ENCODE peak calls at places on chromosomes 7 and 10, in seven cellular contexts. One of them, this sample, is unnamed.

GRCh38 chr7:39098506-39098905 is 120.8 kb downstream of the POU6F2 start:
- DNase-seq in IMR-90: no peak
- DNase-seq in mesendoderm: no peak
- DNase-seq in H9: no peak
- DNase-seq in trophoblast cell: peak; percentile 90
- DNase-seq in mesenchymal stem cell: no peak
- DNase-seq in H1: no peak
- DNase-seq in this sample: no peak

GRCh38 chr10:80739328-80739727 is 201.6 kb downstream of the SH2D4B start:
- DNase-seq in IMR-90: no peak
- DNase-seq in mesendoderm: no peak
- DNase-seq in H9: no peak
- DNase-seq in trophoblast cell: no peak
- DNase-seq in mesenchymal stem cell: no peak
- DNase-seq in H1: no peak
- DNase-seq in this sample: no peak

GRCh38 chr10:80372675-80373074 is 16.1 kb downstream of the DYDC2 start:
- DNase-seq in IMR-90: no peak
- DNase-seq in mesendoderm: no peak
- DNase-seq in H9: no peak
- DNase-seq in trophoblast cell: no peak
- DNase-seq in mesenchymal stem cell: no peak
- DNase-seq in H1: no peak
- DNase-seq in this sample: no peak

GRCh38 chr10:130935051-130935450 is 376.5 kb downstream of the TCERG1L start:
- DNase-seq in IMR-90: no peak
- DNase-seq in mesendoderm: peak; percentile 85
- DNase-seq in H9: no peak
- DNase-seq in trophoblast cell: peak; percentile 42
- DNase-seq in mesenchymal stem cell: no peak
- DNase-seq in H1: no peak
- DNase-seq in this sample: no peak

GRCh38 chr7:127347567-127348246 is 44.8 kb downstream of the ZNF800 start:
- DNase-seq in IMR-90: peak; percentile 61
- DNase-seq in mesendoderm: peak; percentile 77
- DNase-seq in H9: peak; percentile 77
- DNase-seq in trophoblast cell: peak; percentile 92
- DNase-seq in mesenchymal stem cell: peak; percentile 63
- DNase-seq in H1: peak; percentile 84
- DNase-seq in this sample: peak; percentile 60

GRCh38 chr10:5894873-5895272 is 4.8 kb downstream of the FBH1 start:
- DNase-seq in IMR-90: no peak
- DNase-seq in mesendoderm: no peak
- DNase-seq in H9: no peak
- DNase-seq in trophoblast cell: no peak
- DNase-seq in mesenchymal stem cell: no peak
- DNase-seq in H1: no peak
- DNase-seq in this sample: no peak

GRCh38 chr10:52383088-52383487 is 69.0 kb downstream of the DKK1 start:
- DNase-seq in IMR-90: no peak
- DNase-seq in mesendoderm: no peak
- DNase-seq in H9: no peak
- DNase-seq in trophoblast cell: no peak
- DNase-seq in mesenchymal stem cell: peak; percentile 23
- DNase-seq in H1: no peak
- DNase-seq in this sample: no peak

GRCh38 chr7:147570390-147570789 is 1020.2 kb upstream of the C7orf33 start:
- DNase-seq in IMR-90: no peak
- DNase-seq in mesendoderm: no peak
- DNase-seq in H9: no peak
- DNase-seq in trophoblast cell: peak; percentile 59
- DNase-seq in mesenchymal stem cell: no peak
- DNase-seq in H1: no peak
- DNase-seq in this sample: no peak

GRCh38 chr7:95989301-95989700 is 216.9 kb downstream of the DYNC1I1 start:
- DNase-seq in IMR-90: no peak
- DNase-seq in mesendoderm: peak; percentile 45
- DNase-seq in H9: no peak
- DNase-seq in trophoblast cell: peak; percentile 7
- DNase-seq in mesenchymal stem cell: no peak
- DNase-seq in H1: no peak
- DNase-seq in this sample: peak; percentile 5

GRCh38 chr10:80966326-80966986 is 428.8 kb downstream of the SH2D4B start:
- DNase-seq in IMR-90: no peak
- DNase-seq in mesendoderm: peak; percentile 48
- DNase-seq in H9: no peak
- DNase-seq in trophoblast cell: peak; percentile 18
- DNase-seq in mesenchymal stem cell: no peak
- DNase-seq in H1: no peak
- DNase-seq in this sample: no peak

GRCh38 chr10:85137253-85137652 is 808.9 kb downstream of the CCSER2 start:
- DNase-seq in IMR-90: no peak
- DNase-seq in mesendoderm: no peak
- DNase-seq in H9: no peak
- DNase-seq in trophoblast cell: no peak
- DNase-seq in mesenchymal stem cell: no peak
- DNase-seq in H1: no peak
- DNase-seq in this sample: no peak

GRCh38 chr7:38232475-38233366 is 40.7 kb downstream of the TARP start:
- DNase-seq in IMR-90: peak; percentile 10
- DNase-seq in mesendoderm: peak; percentile 64
- DNase-seq in H9: no peak
- DNase-seq in trophoblast cell: no peak
- DNase-seq in mesenchymal stem cell: peak; percentile 20
- DNase-seq in H1: no peak
- DNase-seq in this sample: no peak

GRCh38 chr10:30775779-30776591 is 146.4 kb upstream of the LYZL2 start:
- DNase-seq in IMR-90: peak; percentile 95
- DNase-seq in mesendoderm: no peak
- DNase-seq in H9: no peak
- DNase-seq in trophoblast cell: peak; percentile 70
- DNase-seq in mesenchymal stem cell: peak; percentile 66
- DNase-seq in H1: no peak
- DNase-seq in this sample: no peak

GRCh38 chr10:112082134-112082533 is 101.4 kb downstream of the GPAM start:
- DNase-seq in IMR-90: no peak
- DNase-seq in mesendoderm: no peak
- DNase-seq in H9: no peak
- DNase-seq in trophoblast cell: no peak
- DNase-seq in mesenchymal stem cell: no peak
- DNase-seq in H1: no peak
- DNase-seq in this sample: no peak

GRCh38 chr7:158676171-158676840 is 28.3 kb downstream of the NCAPG2 start:
- DNase-seq in IMR-90: peak; percentile 37
- DNase-seq in mesendoderm: no peak
- DNase-seq in H9: no peak
- DNase-seq in trophoblast cell: no peak
- DNase-seq in mesenchymal stem cell: no peak
- DNase-seq in H1: no peak
- DNase-seq in this sample: no peak

DNA sequence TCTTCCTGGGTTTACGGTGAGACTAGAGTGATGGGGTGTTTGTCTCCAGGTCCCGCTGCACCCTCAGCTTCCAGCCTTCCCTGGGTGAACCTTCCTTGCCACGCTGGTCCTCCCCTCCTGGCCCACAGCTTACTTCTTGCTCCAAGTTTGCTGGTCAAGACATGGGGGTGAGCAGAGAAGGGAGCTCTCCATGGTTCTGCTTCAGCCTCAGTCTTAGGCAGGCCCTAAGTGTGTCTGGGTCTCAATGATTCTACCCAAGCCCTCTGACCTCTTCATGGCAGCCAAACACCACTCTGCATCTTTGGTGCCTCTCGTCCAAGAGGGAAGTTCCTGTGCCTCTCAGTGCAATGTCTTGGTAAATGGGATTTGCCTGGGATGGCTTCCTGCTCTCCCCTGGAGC is 356.5 kb upstream of the KLF6 start:
- DNase-seq in IMR-90: peak; percentile 40
- DNase-seq in mesendoderm: peak; percentile 55
- DNase-seq in H9: peak; percentile 40
- DNase-seq in trophoblast cell: peak; percentile 21
- DNase-seq in mesenchymal stem cell: peak; percentile 33
- DNase-seq in H1: no peak
- DNase-seq in this sample: no peak
- H3K4ac ChIP-seq in IMR-90: no peak overlapping the region
- H3K4ac ChIP-seq in mesendoderm: no peak overlapping the region
- H3K4ac ChIP-seq in H9: no peak overlapping the region
- H3K4ac ChIP-seq in trophoblast cell: no peak overlapping the region
- H3K4ac ChIP-seq in mesenchymal stem cell: no peak overlapping the region
- H3K4ac ChIP-seq in H1: no peak overlapping the region
- H3K4ac ChIP-seq in this sample: no peak overlapping the region

DNA sequence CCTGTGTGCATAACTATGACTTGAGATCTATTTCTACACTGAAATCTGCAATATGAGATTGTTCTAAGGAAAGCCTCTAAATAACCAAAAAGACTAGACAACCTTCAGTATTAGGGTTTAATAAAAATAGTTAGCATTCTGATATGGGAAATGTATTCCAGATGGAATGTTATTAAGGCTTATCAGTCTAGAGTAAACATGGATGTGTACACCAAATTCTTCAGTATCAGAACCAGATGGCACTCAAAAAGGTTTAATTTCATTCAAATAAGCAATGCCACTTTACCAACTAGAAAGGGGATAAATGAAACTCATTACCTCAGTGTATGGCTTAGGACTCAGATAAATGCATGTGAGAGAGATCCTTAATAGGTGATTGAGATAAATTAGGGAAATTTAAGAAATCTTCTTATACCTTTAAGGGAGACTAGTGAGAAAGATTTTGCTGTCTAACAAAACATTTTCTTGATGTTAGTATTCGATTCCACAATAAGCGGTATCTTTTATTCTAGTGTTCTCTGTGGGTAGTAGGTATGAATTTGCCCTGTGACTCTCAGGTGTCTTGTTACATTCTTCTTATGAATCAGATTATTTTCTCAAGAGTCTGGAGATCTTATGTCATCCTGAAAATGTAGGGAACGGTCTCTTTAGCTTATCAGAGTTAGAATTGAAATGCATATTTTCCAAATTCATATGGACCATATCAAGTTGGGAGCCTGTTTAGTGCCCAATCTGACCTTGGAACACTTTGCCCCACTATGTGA is 159.2 kb downstream of the PRKG1 start:
- DNase-seq in IMR-90: peak; percentile 24
- DNase-seq in mesendoderm: no peak
- DNase-seq in H9: no peak
- DNase-seq in trophoblast cell: peak; percentile 3
- DNase-seq in mesenchymal stem cell: no peak
- DNase-seq in H1: no peak
- DNase-seq in this sample: no peak
- H3K27ac ChIP-seq in IMR-90: no peak overlapping the region
- H3K27ac ChIP-seq in mesendoderm: no peak overlapping the region
- H3K27ac ChIP-seq in H9: no peak overlapping the region
- H3K27ac ChIP-seq in trophoblast cell: no peak overlapping the region
- H3K27ac ChIP-seq in mesenchymal stem cell: no peak overlapping the region
- H3K27ac ChIP-seq in H1: no peak overlapping the region
- H3K27ac ChIP-seq in this sample: no peak overlapping the region

DNA sequence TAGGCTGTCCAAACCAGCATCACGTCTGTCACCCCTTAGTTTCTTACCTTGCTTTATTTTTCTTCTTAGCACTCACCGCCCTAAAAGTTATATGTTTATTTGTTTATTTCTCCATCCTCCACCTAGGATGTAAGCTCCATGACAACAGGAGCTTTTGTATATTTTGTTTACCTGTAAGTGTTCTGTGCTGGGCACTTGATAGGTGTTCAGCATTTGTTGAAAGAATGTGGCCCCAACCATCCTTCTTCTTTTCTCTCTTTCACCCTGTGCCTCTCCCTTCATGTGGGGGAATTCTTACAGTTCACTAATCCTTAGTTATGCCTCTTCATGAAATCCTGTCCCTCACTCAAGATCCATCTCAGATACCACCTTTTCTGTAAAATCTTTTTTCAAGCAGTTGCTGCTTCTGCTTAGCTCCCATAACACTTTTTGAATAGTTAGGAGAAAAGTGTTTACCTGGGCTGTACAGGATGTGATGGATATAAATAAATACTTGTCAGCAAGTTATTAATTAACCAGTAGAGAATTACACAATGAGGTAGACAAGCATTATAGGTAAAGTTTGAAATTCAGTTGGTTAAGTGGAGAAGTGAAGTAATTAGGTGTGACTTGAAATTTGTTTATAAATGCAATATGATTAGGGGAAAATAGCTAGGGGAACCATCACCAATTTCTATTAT is 9.7 kb downstream of the AHR start:
- DNase-seq in IMR-90: no peak
- DNase-seq in mesendoderm: no peak
- DNase-seq in H9: no peak
- DNase-seq in trophoblast cell: no peak
- DNase-seq in mesenchymal stem cell: no peak
- DNase-seq in H1: no peak
- DNase-seq in this sample: no peak
- H3K4ac ChIP-seq in IMR-90: peak overlapping the region; percentile 5
- H3K4ac ChIP-seq in mesendoderm: no peak overlapping the region
- H3K4ac ChIP-seq in H9: no peak overlapping the region
- H3K4ac ChIP-seq in trophoblast cell: no peak overlapping the region
- H3K4ac ChIP-seq in mesenchymal stem cell: peak overlapping the region; percentile 43
- H3K4ac ChIP-seq in H1: no peak overlapping the region
- H3K4ac ChIP-seq in this sample: no peak overlapping the region

GRCh38 chr7:50304911-50305621 is 550 bp downstream of the IKZF1 start:
- DNase-seq in IMR-90: no peak
- DNase-seq in mesendoderm: no peak
- DNase-seq in H9: no peak
- DNase-seq in trophoblast cell: no peak
- DNase-seq in mesenchymal stem cell: no peak
- DNase-seq in H1: no peak
- DNase-seq in this sample: no peak
- H3K27ac ChIP-seq in IMR-90: no peak overlapping the region
- H3K27ac ChIP-seq in mesendoderm: no peak overlapping the region
- H3K27ac ChIP-seq in H9: no peak overlapping the region
- H3K27ac ChIP-seq in trophoblast cell: no peak overlapping the region
- H3K27ac ChIP-seq in mesenchymal stem cell: no peak overlapping the region
- H3K27ac ChIP-seq in H1: no peak overlapping the region
- H3K27ac ChIP-seq in this sample: no peak overlapping the region